ENCODE peak calls at places on chromosomes 2 and 18, in four cellular contexts. R is H7; I is esophagus squamous epithelium; N is effector memory CD4-positive, alpha-beta T cell. C is an unnamed sample. For H3K36me3, the result is how much of the 10 kb centered on the place peaks cover.

GRCh38 chr2:231613054-231613654 is 20.5 kb downstream of the TEX44 start:
- DNase-seq in R (no peak), I (no peak), N (no peak), C (no peak)

GRCh38 chr18:25005602-25006375 is 346.2 kb downstream of the ZNF521 start:
- DNase-seq in R (no peak), I (no peak), N (no peak), C (peak)

GRCh38 chr2:230805353-230806017 is 59.3 kb upstream of the ITM2C start:
- DNase-seq in R (no peak), I (no peak), N (no peak), C (no peak)

GRCh38 chr18:2293109-2293839 is 278.0 kb downstream of the METTL4 start:
- DNase-seq in R (no peak), I (no peak), N (no peak), C (no peak)

GRCh38 chr2:162839419-162839818 is 852 bp upstream of the KCNH7 start:
- DNase-seq in R (peak), I (no peak), N (no peak), C (peak)

GRCh38 chr18:59459352-59460059 is 100.4 kb upstream of the LMAN1 start:
- DNase-seq in R (peak), I (no peak), N (no peak), C (no peak)

GRCh38 chr2:207161247-207161646 is 4.5 kb downstream of the KLF7 start:
- DNase-seq in R (no peak), I (no peak), N (no peak), C (no peak)

GRCh38 chr2:26767894-26768487 is 3.9 kb downstream of the SLC35F6 start:
- DNase-seq in R (no peak), I (no peak), N (no peak), C (no peak)

GRCh38 chr2:118123561-118124232 is 35.4 kb downstream of the INSIG2 start:
- DNase-seq in R (no peak), I (no peak), N (no peak), C (peak)

GRCh38 chr18:29779096-29779495 is 1263.4 kb downstream of the DSC3 start:
- DNase-seq in R (no peak), I (no peak), N (no peak), C (no peak)

GRCh38 chr2:195009202-195009601 is 647.8 kb upstream of the SLC39A10 start:
- DNase-seq in R (no peak), I (no peak), N (no peak), C (no peak)

GRCh38 chr18:59051470-59052165 is 88.1 kb upstream of the SEC11C start:
- DNase-seq in R (no peak), I (no peak), N (no peak), C (no peak)

GRCh38 chr2:102256281-102256680 is 55.1 kb upstream of the IL1RL1 start:
- DNase-seq in R (no peak), I (no peak), N (no peak), C (no peak)

GRCh38 chr2:235598026-235598425 is 104.2 kb downstream of the AGAP1 start:
- DNase-seq in R (no peak), I (no peak), N (no peak), C (no peak)

GRCh38 chr2:86498468-86499260 is 57.5 kb downstream of the KDM3A start:
- DNase-seq in R (no peak), I (no peak), N (no peak), C (no peak)

GRCh38 chr18:68979737-68980136 is 181.9 kb downstream of the CCDC102B start:
- DNase-seq in R (no peak), I (no peak), N (no peak), C (no peak)

GRCh38 chr2:3608373-3609278 is 13.7 kb downstream of the COLEC11 start:
- DNase-seq in R (peak), I (no peak), N (no peak), C (no peak)

GRCh38 chr2:230723363-230723762 is 10.7 kb downstream of the CAB39 start:
- DNase-seq in R (peak), I (no peak), N (no peak), C (no peak)

GRCh38 chr2:69298261-69298660 is 88.8 kb downstream of the GFPT1 start:
- DNase-seq in R (no peak), I (no peak), N (no peak), C (no peak)

GRCh38 chr2:112075490-112076260 is 20.6 kb downstream of the TMEM87B start:
- DNase-seq in R (no peak), I (no peak), N (no peak), C (no peak)
- H3K36me3 ChIP-seq in R (under half), I (under half), N (under half), C (half or more)

GRCh38 chr2:240786355-240786841 is 33.6 kb downstream of the KIF1A start:
- DNase-seq in R (no peak), I (no peak), N (no peak), C (peak)
- H3K36me3 ChIP-seq in R (under half), I (under half), N (under half), C (under half)

DNA sequence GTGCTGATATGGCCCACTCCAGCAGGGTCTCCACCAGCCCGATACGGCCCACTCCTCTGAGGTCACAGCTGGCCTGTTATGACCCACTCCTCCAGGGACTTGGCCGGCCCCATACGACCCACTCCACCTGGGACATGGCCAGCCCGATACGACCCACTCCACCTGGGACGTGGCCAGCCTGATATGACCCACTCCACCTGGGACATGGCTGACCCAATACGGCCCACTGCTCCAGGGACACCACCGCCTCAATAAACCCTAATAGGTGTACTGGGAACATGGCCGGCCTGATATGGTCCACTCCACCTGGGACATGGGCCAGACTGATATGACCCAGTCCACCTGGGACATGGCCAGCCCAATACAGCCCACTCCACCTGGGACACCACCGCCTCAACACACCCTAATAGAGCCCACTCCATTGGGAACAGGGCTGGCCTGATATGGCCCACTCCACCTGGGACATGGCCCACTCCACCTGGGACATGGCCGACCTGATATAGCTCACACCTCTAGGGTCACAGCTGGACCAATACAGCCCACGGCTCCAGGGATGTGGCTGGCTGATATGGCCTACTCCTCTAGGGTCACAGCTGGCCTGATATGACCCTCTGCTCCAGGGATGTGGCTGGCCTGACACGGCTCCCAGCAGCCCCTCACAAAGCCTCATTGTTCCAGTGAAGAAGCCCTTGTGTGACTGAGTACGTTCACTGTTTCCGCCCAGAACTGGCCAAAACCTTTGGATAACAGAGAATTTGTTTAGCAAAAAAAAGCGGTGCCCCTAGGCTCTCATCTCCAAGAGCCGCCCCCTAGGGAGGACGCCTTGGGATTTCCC is 245.6 kb downstream of the HDAC4 start:
- DNase-seq in R (no peak), I (no peak), N (no peak), C (no peak)
- H3K36me3 ChIP-seq in R (under half), I (under half), N (half or more), C (half or more)

GRCh38 chr2:239977111-239977510 is 48.0 kb downstream of the NDUFA10 start:
- DNase-seq in R (no peak), I (no peak), N (no peak), C (no peak)

GRCh38 chr2:239975665-239976064 is 49.5 kb downstream of the NDUFA10 start:
- DNase-seq in R (no peak), I (no peak), N (no peak), C (no peak)

GRCh38 chr2:239983004-239983778 is 42.0 kb downstream of the NDUFA10 start:
- DNase-seq in R (no peak), I (no peak), N (no peak), C (no peak)

GRCh38 chr2:239978381-239978780 is 46.8 kb downstream of the NDUFA10 start:
- DNase-seq in R (no peak), I (no peak), N (no peak), C (no peak)

DNA sequence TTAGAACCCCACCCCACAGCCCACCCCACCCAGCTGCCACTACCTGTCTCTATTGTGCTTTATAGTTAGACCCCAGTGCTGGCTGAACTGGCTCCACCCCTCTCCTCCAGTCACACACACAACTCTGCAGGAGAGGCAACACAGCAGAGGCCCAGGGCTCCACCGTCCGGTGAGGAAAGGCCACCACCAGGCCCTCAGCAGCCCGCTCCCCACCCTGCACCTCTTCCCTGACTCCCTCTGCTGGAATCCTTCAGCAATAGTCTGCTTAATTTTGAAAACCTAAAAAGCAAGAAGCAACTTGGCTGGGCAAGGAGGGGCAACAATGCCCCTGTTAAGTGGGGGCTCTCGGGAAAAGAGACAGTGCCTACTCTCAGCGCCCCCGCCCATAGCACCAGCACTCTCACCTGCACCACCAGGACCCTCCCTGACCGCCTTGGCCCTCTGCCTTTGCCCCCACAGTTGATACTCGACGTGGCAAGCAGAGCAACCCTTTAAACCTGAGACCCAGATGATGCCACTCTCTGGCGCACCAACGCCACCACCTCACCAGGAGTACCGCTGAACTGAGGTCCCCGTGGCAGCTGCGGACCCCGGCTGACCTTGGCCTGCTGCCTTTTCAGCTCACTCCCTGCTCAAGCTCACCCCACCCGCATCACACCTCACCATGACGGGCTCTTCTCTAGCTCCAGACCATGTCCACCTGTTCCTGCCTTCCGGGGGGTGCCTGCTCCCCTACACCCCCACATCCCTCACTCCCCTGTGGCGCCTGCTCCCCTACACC is 45.7 kb downstream of the NDUFA10 start:
- DNase-seq in R (peak), I (no peak), N (no peak), C (no peak)
- H3K36me3 ChIP-seq in R (under half), I (under half), N (under half), C (half or more)

GRCh38 chr18:47846431-47846830 is 84.0 kb downstream of the SMAD2 start:
- DNase-seq in R (no peak), I (no peak), N (no peak), C (no peak)
- H3K36me3 ChIP-seq in R (under half), I (under half), N (under half), C (half or more)

DNA sequence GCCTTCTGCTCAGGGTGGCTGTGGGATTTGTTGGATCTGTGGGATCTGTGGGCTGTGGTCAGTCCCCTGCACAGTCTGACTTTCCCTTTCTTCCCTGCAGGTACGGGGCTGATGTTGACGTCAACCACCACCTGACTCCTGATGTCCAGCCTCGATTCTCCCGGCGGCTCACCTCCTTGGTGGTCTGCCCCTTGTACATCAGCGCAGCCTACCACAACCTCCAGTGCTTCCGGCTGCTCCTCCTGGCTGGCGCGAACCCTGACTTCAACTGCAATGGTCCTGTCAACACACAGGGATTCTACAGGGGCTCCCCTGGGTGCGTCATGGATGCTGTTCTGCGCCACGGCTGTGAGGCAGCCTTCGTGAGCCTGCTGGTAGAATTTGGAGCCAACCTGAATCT is 17.5 kb downstream of the ASB1 start:
- DNase-seq in R (no peak), I (no peak), N (no peak), C (no peak)
- H3K36me3 ChIP-seq in R (under half), I (under half), N (half or more), C (under half)

GRCh38 chr2:37224063-37224462 is 7.3 kb downstream of the CEBPZ start:
- DNase-seq in R (no peak), I (no peak), N (no peak), C (no peak)
- H3K36me3 ChIP-seq in R (under half), I (under half), N (under half), C (under half)

GRCh38 chr2:61253136-61253535 is 91.1 kb downstream of the C2orf74 start:
- DNase-seq in R (no peak), I (no peak), N (no peak), C (no peak)
- H3K36me3 ChIP-seq in R (under half), I (under half), N (under half), C (half or more)

DNA sequence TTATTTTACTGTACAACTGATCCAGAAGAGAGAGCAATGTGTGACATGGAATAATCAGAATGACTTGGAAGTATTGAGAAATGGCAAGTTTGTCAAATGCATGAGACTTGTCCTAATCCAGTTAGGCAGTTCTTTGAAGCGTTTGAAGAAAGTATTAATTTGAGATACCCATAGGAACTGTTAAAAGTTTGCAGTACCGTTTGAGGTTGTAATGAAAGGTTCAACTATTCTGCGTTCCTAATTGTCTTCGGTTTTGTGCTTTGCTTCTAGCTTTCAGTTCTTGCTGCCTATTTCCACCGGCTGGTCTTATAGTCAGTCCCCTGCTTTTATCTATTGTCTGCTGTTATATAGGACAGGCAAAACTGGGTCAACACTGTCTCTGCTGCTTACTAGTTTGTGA is 41.8 kb downstream of the COX7A2L start:
- DNase-seq in R (no peak), I (no peak), N (no peak), C (no peak)
- H3K36me3 ChIP-seq in R (under half), I (under half), N (under half), C (under half)

C was measured in left lung.